ENCODE peak calls at places on chromosome 20, in ten cellular contexts. F, O, L, U, G, K, H, J, P and W are unnamed samples.

GRCh38 chr20:14622796-14623195 is 285.4 kb upstream of the FLRT3 start:
- DNase-seq in F (no peak), G (peak), H (peak), U (no peak), J (no peak), P (peak), K (peak), L (no peak), O (peak), W (no peak)

GRCh38 chr20:47035191-47035590 is 140.5 kb downstream of the EYA2 start:
- DNase-seq in G (no peak), H (no peak), L (no peak), K (no peak), O (no peak), J (no peak), P (no peak), F (no peak), U (no peak), W (no peak)

GRCh38 chr20:49630396-49630951 is 62.5 kb upstream of the PTGIS start:
- DNase-seq in J (no peak), P (no peak), F (peak), G (no peak), U (no peak), L (no peak), H (no peak), K (no peak), O (no peak), W (no peak)

GRCh38 chr20:59789641-59790040 is 143.8 kb downstream of the SYCP2 start:
- DNase-seq in O (no peak), L (no peak), H (no peak), J (no peak), P (no peak), F (no peak), K (no peak), G (no peak), U (no peak), W (no peak)

GRCh38 chr20:42277203-42277602 is 659.0 kb upstream of the CHD6 start:
- DNase-seq in L (no peak), K (no peak), F (no peak), P (no peak), G (no peak), U (no peak), J (no peak), O (no peak), H (no peak), W (no peak)

GRCh38 chr20:33909331-33909921 is 84.3 kb upstream of the RALY start:
- DNase-seq in P (peak), G (peak), J (no peak), U (no peak), K (peak), O (no peak), H (peak), L (no peak), F (peak), W (no peak)

GRCh38 chr20:10921491-10922010 is 247.8 kb upstream of the JAG1 start:
- DNase-seq in F (no peak), O (no peak), G (no peak), H (no peak), P (no peak), U (no peak), L (no peak), J (no peak), K (no peak), W (no peak)

GRCh38 chr20:16397053-16397452 is 176.2 kb downstream of the KIF16B start:
- DNase-seq in F (no peak), L (no peak), J (peak), G (peak), P (no peak), O (no peak), H (no peak), U (peak), K (peak), W (no peak)

GRCh38 chr20:59331721-59332329 is 31.4 kb downstream of the EDN3 start:
- DNase-seq in L (no peak), K (no peak), F (no peak), O (no peak), U (no peak), J (no peak), P (no peak), H (no peak), G (no peak), W (no peak)

GRCh38 chr20:33893314-33893713 is 82.2 kb downstream of the CHMP4B start:
- DNase-seq in G (peak), J (no peak), L (no peak), U (no peak), P (peak), F (no peak), H (no peak), O (no peak), K (peak), W (no peak)

GRCh38 chr20:47490795-47491194 is 10.9 kb upstream of the NCOA3 start:
- DNase-seq in H (no peak), J (no peak), L (no peak), F (no peak), G (no peak), O (no peak), K (no peak), U (no peak), P (no peak), W (no peak)

GRCh38 chr20:7291946-7292345 is 524.5 kb downstream of the BMP2 start:
- DNase-seq in G (peak), P (no peak), K (no peak), O (no peak), U (no peak), J (no peak), H (no peak), F (no peak), L (no peak), W (no peak)

GRCh38 chr20:17843246-17844132 is 125.1 kb downstream of the SNX5 start:
- DNase-seq in U (peak), G (peak), L (peak), F (peak), O (no peak), P (peak), J (peak), K (peak), H (no peak), W (no peak)

GRCh38 chr20:17841751-17842191 is 126.8 kb downstream of the SNX5 start:
- DNase-seq in K (peak), L (no peak), O (no peak), P (no peak), G (peak), U (no peak), H (no peak), J (no peak), F (no peak), W (no peak)

GRCh38 chr20:17844549-17845298 is 123.9 kb downstream of the SNX5 start:
- DNase-seq in P (no peak), U (no peak), O (no peak), J (no peak), H (no peak), K (no peak), F (no peak), G (no peak), L (no peak), W (no peak)

GRCh38 chr20:17845701-17846475 is 122.7 kb downstream of the SNX5 start:
- DNase-seq in U (no peak), O (no peak), F (no peak), G (peak), L (peak), H (no peak), J (no peak), K (peak), P (no peak), W (no peak)

GRCh38 chr20:17844133-17844429 is 124.5 kb downstream of the SNX5 start:
- DNase-seq in G (no peak), O (no peak), F (no peak), J (no peak), L (no peak), U (no peak), P (no peak), H (no peak), K (no peak), W (no peak)
- H3K27ac ChIP-seq in G (peak), O (no peak), F (peak), J (peak), L (no peak), U (peak), P (peak), H (no peak), K (peak), W (no peak)

GRCh38 chr20:38435555-38435939 is 419 bp upstream of the SNHG17 start:
- DNase-seq in K (no peak), P (peak), G (peak), L (no peak), H (no peak), O (no peak), J (no peak), F (no peak), U (no peak), W (no peak)
- H3K4me3 ChIP-seq in K (no peak), P (no peak), G (peak), L (peak), H (no peak), O (peak), J (peak), F (peak), U (no peak), W (peak)

GRCh38 chr20:19301843-19302242 is 89.4 kb downstream of the SLC24A3 start:
- DNase-seq in O (no peak), G (no peak), P (no peak), L (no peak), K (no peak), U (no peak), J (no peak), H (no peak), F (no peak), W (no peak)
- H3K27ac ChIP-seq in O (no peak), G (no peak), P (no peak), L (no peak), K (no peak), U (no peak), J (no peak), H (no peak), F (no peak), W (no peak)

DNA sequence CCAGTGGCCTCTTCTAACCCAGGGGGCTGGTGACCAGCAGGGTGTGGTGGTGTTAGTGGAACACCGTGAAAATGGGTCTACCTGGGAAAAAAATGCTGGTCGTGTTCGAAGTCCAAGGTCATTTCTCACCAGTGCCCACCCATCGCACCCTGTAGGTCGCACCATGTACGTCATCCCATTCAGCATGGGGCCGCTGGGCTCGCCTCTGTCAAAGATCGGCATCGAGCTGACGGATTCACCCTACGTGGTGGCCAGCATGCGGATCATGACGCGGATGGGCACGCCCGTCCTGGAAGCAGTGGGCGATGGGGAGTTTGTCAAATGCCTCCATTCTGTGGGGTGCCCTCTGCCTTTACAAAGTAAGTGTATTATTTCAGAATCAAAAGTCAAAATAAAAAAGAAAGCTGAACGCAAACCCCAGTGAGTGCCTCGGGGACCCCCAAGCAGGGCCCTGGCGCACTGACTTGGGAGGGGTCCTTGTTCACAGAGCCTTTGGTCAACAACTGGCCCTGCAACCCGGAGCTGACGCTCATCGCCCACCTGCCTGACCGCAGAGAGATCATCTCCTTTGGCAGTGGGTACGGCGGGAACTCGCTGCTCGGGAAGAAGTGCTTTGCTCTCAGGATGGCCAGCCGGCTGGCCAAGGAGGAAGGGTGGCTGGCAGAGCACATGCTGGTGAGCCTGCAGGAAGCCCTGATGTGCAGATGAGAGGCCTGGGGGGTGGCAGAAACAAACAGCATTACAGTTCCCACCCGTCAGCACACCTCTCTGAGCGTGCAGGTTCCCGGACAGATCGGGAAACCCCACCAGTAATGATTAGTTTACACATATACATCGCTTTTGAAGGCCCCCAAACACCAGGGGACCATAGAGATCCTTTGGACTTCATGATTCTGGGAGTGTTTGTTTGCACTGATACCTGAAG is 1.9 kb downstream of the PCK1 start:
- DNase-seq in G (no peak), O (no peak), J (no peak), P (no peak), H (no peak), F (no peak), K (no peak), L (no peak), U (no peak), W (no peak)
- H3K4me3 ChIP-seq in G (no peak), O (no peak), J (no peak), P (no peak), H (no peak), F (no peak), K (no peak), L (no peak), U (no peak), W (no peak)

DNA sequence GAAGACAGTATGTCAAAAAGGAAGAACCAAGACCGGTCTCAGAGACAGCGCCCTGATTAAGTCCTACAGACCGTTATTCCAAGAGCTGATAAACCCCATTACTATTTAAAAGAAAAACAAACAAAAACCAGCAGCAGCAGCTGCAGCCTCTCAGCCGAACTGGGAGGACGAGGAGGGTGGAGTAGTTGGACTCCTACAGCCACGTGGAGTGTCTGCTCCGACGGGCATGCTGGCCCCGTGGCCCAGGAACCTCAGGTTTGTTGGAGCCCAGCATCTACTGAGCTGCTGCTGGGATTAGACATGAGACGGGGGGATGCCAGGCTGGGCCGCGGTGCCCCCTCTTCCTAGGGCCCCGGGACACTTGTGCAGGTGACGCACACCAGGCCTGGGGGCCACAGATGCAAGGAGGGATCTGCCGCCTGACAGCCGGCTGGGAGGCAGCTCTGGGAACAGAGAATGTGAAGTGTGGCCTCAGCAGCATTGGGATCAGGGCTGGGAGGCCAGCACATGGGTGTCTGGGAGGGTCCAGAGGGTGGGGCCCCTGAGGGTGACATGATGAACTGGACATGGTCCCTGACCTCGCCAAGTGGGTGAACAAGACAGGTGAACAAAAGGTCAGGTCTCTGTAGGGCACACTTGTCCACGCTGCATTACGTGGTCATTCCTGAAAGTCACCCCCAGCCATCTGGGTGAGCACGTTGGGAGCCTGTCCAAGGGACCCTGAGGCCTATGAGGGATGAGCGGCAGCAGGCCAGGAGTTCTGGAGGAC is 2.9 kb upstream of the ZBTB46 start:
- DNase-seq in F (no peak), L (no peak), J (no peak), K (peak), P (peak), H (no peak), G (peak), U (no peak), O (no peak), W (no peak)
- H3K27ac ChIP-seq in F (peak), L (no peak), J (peak), K (peak), P (no peak), H (peak), G (no peak), U (peak), O (no peak), W (no peak)

DNA sequence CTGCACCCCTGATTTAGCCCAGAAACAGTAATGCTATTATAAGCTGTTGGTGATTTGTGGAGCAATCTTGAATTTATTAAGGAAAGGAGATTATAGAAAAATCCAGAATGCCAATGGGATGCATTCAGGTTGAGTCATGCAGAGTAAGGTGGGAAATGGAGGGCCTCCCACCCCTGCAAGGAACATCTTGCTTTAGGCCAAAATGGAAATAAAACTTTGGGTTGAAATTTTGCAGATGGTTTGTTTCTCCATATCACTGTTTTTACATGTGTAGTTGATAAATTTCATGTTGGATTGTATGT is 152.4 kb downstream of the BCAS1 start:
- DNase-seq in K (no peak), F (no peak), U (no peak), H (no peak), G (no peak), L (no peak), P (no peak), O (no peak), J (no peak), W (no peak)
- H3K4me3 ChIP-seq in K (no peak), F (no peak), U (no peak), H (no peak), G (no peak), L (no peak), P (no peak), O (no peak), J (no peak), W (no peak)

DNA sequence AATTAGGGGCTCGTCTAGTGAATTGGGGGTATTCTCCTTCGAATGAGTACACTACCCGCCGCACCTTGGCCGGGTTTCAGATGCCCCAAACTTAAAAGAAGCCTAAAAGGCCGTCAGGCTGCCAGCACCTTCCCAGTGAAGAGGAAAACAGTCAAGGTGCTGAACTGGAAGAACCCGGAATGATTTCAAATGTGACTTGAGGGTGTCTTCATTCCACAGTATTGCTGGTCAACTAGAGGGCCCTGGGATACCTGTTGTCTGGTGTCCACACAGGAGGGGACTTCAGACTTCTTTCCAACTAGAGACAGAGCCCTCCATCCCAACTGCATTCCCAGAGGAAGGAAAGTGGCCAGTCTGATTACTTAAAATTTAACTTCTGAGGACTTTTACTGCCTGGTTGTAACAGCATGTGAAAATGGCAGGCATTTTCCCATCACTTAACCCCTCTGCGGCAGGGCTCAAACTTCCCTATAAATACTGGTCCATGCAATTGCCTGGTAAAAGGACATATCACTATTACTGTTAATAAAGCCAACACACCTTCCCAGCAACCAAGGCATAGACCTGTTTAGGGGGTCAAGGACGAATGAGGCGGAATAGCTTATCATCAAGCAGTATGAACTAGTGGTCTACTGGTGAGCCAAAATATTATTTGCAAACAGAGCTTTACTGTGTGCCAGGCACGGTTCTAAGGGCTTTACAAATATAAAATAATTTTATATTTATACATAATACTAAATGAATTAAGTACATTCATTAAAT is 650 bp upstream of the SAMHD1 start:
- DNase-seq in G (no peak), F (no peak), H (no peak), K (no peak), O (no peak), J (no peak), U (no peak), L (no peak), P (no peak), W (no peak)
- H3K27ac ChIP-seq in G (no peak), F (peak), H (peak), K (no peak), O (peak), J (peak), U (peak), L (peak), P (no peak), W (peak)

GRCh38 chr20:5080384-5080877 is 39.3 kb downstream of the PCNA start:
- DNase-seq in P (no peak), F (peak), G (no peak), J (peak), H (no peak), L (no peak), K (peak), O (no peak), U (no peak), W (no peak)

GRCh38 chr20:5074050-5074674 is 45.6 kb downstream of the PCNA start:
- DNase-seq in O (no peak), F (no peak), J (no peak), P (no peak), K (no peak), H (no peak), L (no peak), G (no peak), U (no peak), W (no peak)

GRCh38 chr20:5081196-5081595 is 38.6 kb downstream of the PCNA start:
- DNase-seq in K (no peak), P (no peak), G (no peak), H (no peak), O (peak), F (no peak), U (no peak), L (no peak), J (no peak), W (no peak)

GRCh38 chr20:5078399-5078958 is 41.3 kb downstream of the PCNA start:
- DNase-seq in L (peak), U (peak), G (no peak), J (peak), O (no peak), H (peak), K (peak), F (peak), P (peak), W (peak)

GRCh38 chr20:5077761-5078387 is 41.9 kb downstream of the PCNA start:
- DNase-seq in P (no peak), K (no peak), L (no peak), G (no peak), J (no peak), H (no peak), O (no peak), F (no peak), U (no peak), W (peak)
- H3K4me3 ChIP-seq in P (no peak), K (peak), L (peak), G (no peak), J (peak), H (no peak), O (no peak), F (peak), U (peak), W (peak)

DNA sequence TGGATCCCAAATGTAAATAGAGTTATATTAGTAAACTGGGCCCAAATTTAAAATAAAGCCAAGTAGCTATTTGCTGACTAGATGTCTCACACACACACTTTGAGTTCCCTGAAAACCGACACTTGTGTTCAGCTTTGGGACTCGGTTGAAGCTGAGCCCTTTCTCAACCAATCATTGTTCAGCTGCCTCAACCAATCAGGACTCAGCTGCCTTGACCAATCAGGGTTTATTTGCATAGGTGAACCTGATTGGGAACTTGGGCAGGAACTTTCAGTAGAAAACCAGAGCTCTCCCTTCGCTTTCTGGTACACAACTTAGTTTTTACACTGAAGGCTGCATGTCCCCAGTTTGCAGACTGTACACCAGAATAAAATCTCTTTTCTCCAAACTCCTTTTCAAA is 301.7 kb downstream of the FOXA2 start:
- DNase-seq in H (no peak), G (no peak), U (no peak), J (no peak), P (no peak), O (no peak), L (no peak), F (no peak), K (no peak), W (no peak)
- H3K27ac ChIP-seq in H (no peak), G (no peak), U (no peak), J (no peak), P (no peak), O (no peak), L (no peak), F (no peak), K (no peak), W (no peak)